ENCODE peak calls at places on chromosomes 7 and 10, in eight cellular contexts. One of them, this sample, is unnamed.

GRCh38 chr7:74379938-74380337 is 73.8 kb upstream of the GTF2IRD1 start:
- DNase-seq in pancreas: no peak
- DNase-seq in cardiac septum: no peak
- DNase-seq in EL: no peak
- DNase-seq in left ventricle myocardium superior: peak
- DNase-seq in NCI-H345: no peak
- DNase-seq in AG04449: no peak
- DNase-seq in neuronal stem cell: no peak
- DNase-seq in this sample: no peak

GRCh38 chr7:157384301-157384700 is 47.5 kb downstream of the DNAJB6 start:
- DNase-seq in pancreas: no peak
- DNase-seq in cardiac septum: no peak
- DNase-seq in EL: no peak
- DNase-seq in left ventricle myocardium superior: no peak
- DNase-seq in NCI-H345: no peak
- DNase-seq in AG04449: no peak
- DNase-seq in neuronal stem cell: no peak
- DNase-seq in this sample: no peak

GRCh38 chr7:45138433-45139267 is 18.9 kb upstream of the RAMP3 start:
- DNase-seq in pancreas: no peak
- DNase-seq in cardiac septum: no peak
- DNase-seq in EL: no peak
- DNase-seq in left ventricle myocardium superior: no peak
- DNase-seq in NCI-H345: no peak
- DNase-seq in AG04449: no peak
- DNase-seq in neuronal stem cell: no peak
- DNase-seq in this sample: no peak

GRCh38 chr10:93461807-93462178 is 20.3 kb downstream of the MYOF start:
- DNase-seq in pancreas: no peak
- DNase-seq in cardiac septum: no peak
- DNase-seq in EL: peak
- DNase-seq in left ventricle myocardium superior: no peak
- DNase-seq in NCI-H345: peak
- DNase-seq in AG04449: no peak
- DNase-seq in neuronal stem cell: no peak
- DNase-seq in this sample: peak

GRCh38 chr10:122127943-122128342 is 139.0 kb downstream of the TACC2 start:
- DNase-seq in pancreas: no peak
- DNase-seq in cardiac septum: no peak
- DNase-seq in EL: no peak
- DNase-seq in left ventricle myocardium superior: no peak
- DNase-seq in NCI-H345: no peak
- DNase-seq in AG04449: no peak
- DNase-seq in neuronal stem cell: no peak
- DNase-seq in this sample: no peak

GRCh38 chr7:52592698-52593097 is 442.7 kb upstream of the POM121L12 start:
- DNase-seq in pancreas: no peak
- DNase-seq in cardiac septum: no peak
- DNase-seq in EL: no peak
- DNase-seq in left ventricle myocardium superior: no peak
- DNase-seq in NCI-H345: no peak
- DNase-seq in AG04449: no peak
- DNase-seq in neuronal stem cell: no peak
- DNase-seq in this sample: no peak

GRCh38 chr10:132848306-132848705 is 62.4 kb upstream of the NKX6-2 start:
- DNase-seq in pancreas: no peak
- DNase-seq in cardiac septum: peak
- DNase-seq in EL: no peak
- DNase-seq in left ventricle myocardium superior: no peak
- DNase-seq in NCI-H345: no peak
- DNase-seq in AG04449: no peak
- DNase-seq in neuronal stem cell: no peak
- DNase-seq in this sample: no peak

GRCh38 chr10:99921948-99922347 is 87.8 kb downstream of the DNMBP start:
- DNase-seq in pancreas: no peak
- DNase-seq in cardiac septum: no peak
- DNase-seq in EL: peak
- DNase-seq in left ventricle myocardium superior: no peak
- DNase-seq in NCI-H345: no peak
- DNase-seq in AG04449: no peak
- DNase-seq in neuronal stem cell: no peak
- DNase-seq in this sample: no peak

GRCh38 chr7:27196287-27196739 is 3.6 kb downstream of the HOXA13 start:
- DNase-seq in pancreas: peak
- DNase-seq in cardiac septum: peak
- DNase-seq in EL: peak
- DNase-seq in left ventricle myocardium superior: peak
- DNase-seq in NCI-H345: peak
- DNase-seq in AG04449: no peak
- DNase-seq in neuronal stem cell: peak
- DNase-seq in this sample: peak

GRCh38 chr10:71294856-71295255 is 24.2 kb upstream of the SLC29A3 start:
- DNase-seq in pancreas: no peak
- DNase-seq in cardiac septum: no peak
- DNase-seq in EL: no peak
- DNase-seq in left ventricle myocardium superior: no peak
- DNase-seq in NCI-H345: no peak
- DNase-seq in AG04449: no peak
- DNase-seq in neuronal stem cell: no peak
- DNase-seq in this sample: no peak

GRCh38 chr10:100984670-100985177 is 2.6 kb downstream of the MRPL43 start:
- DNase-seq in pancreas: peak
- DNase-seq in cardiac septum: peak
- DNase-seq in EL: no peak
- DNase-seq in left ventricle myocardium superior: no peak
- DNase-seq in NCI-H345: no peak
- DNase-seq in AG04449: no peak
- DNase-seq in neuronal stem cell: no peak
- DNase-seq in this sample: no peak

GRCh38 chr10:113131611-113132330 is 181.7 kb downstream of the TCF7L2 start:
- DNase-seq in pancreas: no peak
- DNase-seq in cardiac septum: no peak
- DNase-seq in EL: peak
- DNase-seq in left ventricle myocardium superior: no peak
- DNase-seq in NCI-H345: no peak
- DNase-seq in AG04449: peak
- DNase-seq in neuronal stem cell: no peak
- DNase-seq in this sample: no peak

GRCh38 chr7:21844742-21845141 is 101.0 kb downstream of the CDCA7L start:
- DNase-seq in pancreas: no peak
- DNase-seq in cardiac septum: no peak
- DNase-seq in EL: peak
- DNase-seq in left ventricle myocardium superior: no peak
- DNase-seq in NCI-H345: no peak
- DNase-seq in AG04449: no peak
- DNase-seq in neuronal stem cell: no peak
- DNase-seq in this sample: no peak

GRCh38 chr7:48360574-48360973 is 189.3 kb downstream of the ABCA13 start:
- DNase-seq in pancreas: no peak
- DNase-seq in cardiac septum: no peak
- DNase-seq in EL: peak
- DNase-seq in left ventricle myocardium superior: no peak
- DNase-seq in NCI-H345: no peak
- DNase-seq in AG04449: no peak
- DNase-seq in neuronal stem cell: no peak
- DNase-seq in this sample: no peak

GRCh38 chr7:110944966-110945644 is 145.8 kb upstream of the LRRN3 start:
- DNase-seq in pancreas: no peak
- DNase-seq in cardiac septum: no peak
- DNase-seq in EL: peak
- DNase-seq in left ventricle myocardium superior: no peak
- DNase-seq in NCI-H345: no peak
- DNase-seq in AG04449: no peak
- DNase-seq in neuronal stem cell: no peak
- DNase-seq in this sample: no peak

GRCh38 chr7:18109762-18110161 is 82.1 kb upstream of the PRPS1L1 start:
- DNase-seq in pancreas: no peak
- DNase-seq in cardiac septum: no peak
- DNase-seq in EL: peak
- DNase-seq in left ventricle myocardium superior: no peak
- DNase-seq in NCI-H345: no peak
- DNase-seq in AG04449: no peak
- DNase-seq in neuronal stem cell: no peak
- DNase-seq in this sample: no peak

GRCh38 chr10:34796133-34796532 is 19.0 kb downstream of the PARD3 start:
- DNase-seq in pancreas: no peak
- DNase-seq in cardiac septum: no peak
- DNase-seq in EL: no peak
- DNase-seq in left ventricle myocardium superior: no peak
- DNase-seq in NCI-H345: no peak
- DNase-seq in AG04449: no peak
- DNase-seq in neuronal stem cell: no peak
- DNase-seq in this sample: no peak

GRCh38 chr7:126803060-126803665 is 449.6 kb downstream of the GRM8 start:
- DNase-seq in pancreas: no peak
- DNase-seq in cardiac septum: no peak
- DNase-seq in EL: peak
- DNase-seq in left ventricle myocardium superior: no peak
- DNase-seq in NCI-H345: peak
- DNase-seq in AG04449: peak
- DNase-seq in neuronal stem cell: peak
- DNase-seq in this sample: peak

GRCh38 chr7:100673942-100674431 is 447 bp downstream of the GNB2 start:
- DNase-seq in pancreas: peak
- DNase-seq in cardiac septum: no peak
- DNase-seq in EL: peak
- DNase-seq in left ventricle myocardium superior: peak
- DNase-seq in NCI-H345: peak
- DNase-seq in AG04449: no peak
- DNase-seq in neuronal stem cell: no peak
- DNase-seq in this sample: no peak

GRCh38 chr7:138431517-138431916 is 28.5 kb upstream of the TRIM24 start:
- DNase-seq in pancreas: no peak
- DNase-seq in cardiac septum: no peak
- DNase-seq in EL: no peak
- DNase-seq in left ventricle myocardium superior: no peak
- DNase-seq in NCI-H345: no peak
- DNase-seq in AG04449: no peak
- DNase-seq in neuronal stem cell: no peak
- DNase-seq in this sample: no peak

GRCh38 chr7:47477191-47478016 is 104.5 kb downstream of the TNS3 start:
- DNase-seq in pancreas: no peak
- DNase-seq in cardiac septum: no peak
- DNase-seq in EL: no peak
- DNase-seq in left ventricle myocardium superior: no peak
- DNase-seq in NCI-H345: peak
- DNase-seq in AG04449: no peak
- DNase-seq in neuronal stem cell: no peak
- DNase-seq in this sample: peak

GRCh38 chr10:5812283-5813090 is 747 bp downstream of the GDI2 start:
- DNase-seq in pancreas: peak
- DNase-seq in cardiac septum: peak
- DNase-seq in EL: peak
- DNase-seq in left ventricle myocardium superior: peak
- DNase-seq in NCI-H345: peak
- DNase-seq in AG04449: no peak
- DNase-seq in neuronal stem cell: peak
- DNase-seq in this sample: no peak

GRCh38 chr7:92765725-92766124 is 70.6 kb downstream of the CDK6 start:
- DNase-seq in pancreas: no peak
- DNase-seq in cardiac septum: no peak
- DNase-seq in EL: peak
- DNase-seq in left ventricle myocardium superior: no peak
- DNase-seq in NCI-H345: no peak
- DNase-seq in AG04449: no peak
- DNase-seq in neuronal stem cell: no peak
- DNase-seq in this sample: no peak

GRCh38 chr10:108301002-108301401 is 1136.5 kb upstream of the SORCS1 start:
- DNase-seq in pancreas: no peak
- DNase-seq in cardiac septum: no peak
- DNase-seq in EL: no peak
- DNase-seq in left ventricle myocardium superior: no peak
- DNase-seq in NCI-H345: no peak
- DNase-seq in AG04449: no peak
- DNase-seq in neuronal stem cell: no peak
- DNase-seq in this sample: no peak

GRCh38 chr7:81081626-81082025 is 162.8 kb upstream of the SEMA3C start:
- DNase-seq in pancreas: no peak
- DNase-seq in cardiac septum: no peak
- DNase-seq in EL: no peak
- DNase-seq in left ventricle myocardium superior: no peak
- DNase-seq in NCI-H345: no peak
- DNase-seq in AG04449: no peak
- DNase-seq in neuronal stem cell: no peak
- DNase-seq in this sample: no peak

GRCh38 chr10:20877986-20878979 is 18.8 kb downstream of the NEBL start:
- DNase-seq in pancreas: no peak
- DNase-seq in cardiac septum: no peak
- DNase-seq in EL: no peak
- DNase-seq in left ventricle myocardium superior: no peak
- DNase-seq in NCI-H345: no peak
- DNase-seq in AG04449: no peak
- DNase-seq in neuronal stem cell: no peak
- DNase-seq in this sample: no peak

GRCh38 chr10:97916586-97916985 is 66.9 kb downstream of the GOLGA7B start:
- DNase-seq in pancreas: no peak
- DNase-seq in cardiac septum: no peak
- DNase-seq in EL: no peak
- DNase-seq in left ventricle myocardium superior: no peak
- DNase-seq in NCI-H345: no peak
- DNase-seq in AG04449: no peak
- DNase-seq in neuronal stem cell: no peak
- DNase-seq in this sample: no peak